ENCODE peak calls at places on chromosomes 7 and 10, in ten cellular contexts. One of them, this sample, is unnamed.

GRCh38 chr10:13920031-13920430 is 333.3 kb downstream of the PRPF18 start:
- DNase-seq in endodermal cell: no peak
- DNase-seq in H9: no peak
- DNase-seq in CD4-positive, CD25-positive, alpha-beta regulatory T cell: no peak
- DNase-seq in adrenal gland: no peak
- DNase-seq in thoracic aorta: no peak
- DNase-seq in heart right ventricle: no peak
- DNase-seq in fibroblast of lung: no peak
- DNase-seq in tibial nerve: no peak
- DNase-seq in Panc1: no peak
- DNase-seq in this sample: no peak

GRCh38 chr7:151081170-151082101 is 827 bp upstream of the FASTK start:
- DNase-seq in adrenal gland: no peak
- DNase-seq in endodermal cell: peak
- DNase-seq in Panc1: no peak
- DNase-seq in fibroblast of lung: no peak
- DNase-seq in CD4-positive, CD25-positive, alpha-beta regulatory T cell: no peak
- DNase-seq in H9: no peak
- DNase-seq in tibial nerve: no peak
- DNase-seq in heart right ventricle: no peak
- DNase-seq in thoracic aorta: no peak
- DNase-seq in this sample: no peak

GRCh38 chr7:105587899-105588690 is 6.8 kb upstream of the EFCAB10 start:
- DNase-seq in CD4-positive, CD25-positive, alpha-beta regulatory T cell: no peak
- DNase-seq in fibroblast of lung: no peak
- DNase-seq in tibial nerve: no peak
- DNase-seq in H9: no peak
- DNase-seq in Panc1: no peak
- DNase-seq in thoracic aorta: no peak
- DNase-seq in heart right ventricle: no peak
- DNase-seq in endodermal cell: peak
- DNase-seq in adrenal gland: no peak
- DNase-seq in this sample: no peak

GRCh38 chr7:129569811-129570215 is 41.7 kb upstream of the NRF1 start:
- DNase-seq in H9: no peak
- DNase-seq in tibial nerve: no peak
- DNase-seq in adrenal gland: peak
- DNase-seq in thoracic aorta: no peak
- DNase-seq in CD4-positive, CD25-positive, alpha-beta regulatory T cell: no peak
- DNase-seq in heart right ventricle: no peak
- DNase-seq in Panc1: peak
- DNase-seq in endodermal cell: no peak
- DNase-seq in fibroblast of lung: peak
- DNase-seq in this sample: no peak

GRCh38 chr10:71598673-71599072 is 120.9 kb downstream of the C10orf105 start:
- DNase-seq in tibial nerve: peak
- DNase-seq in heart right ventricle: peak
- DNase-seq in endodermal cell: no peak
- DNase-seq in fibroblast of lung: peak
- DNase-seq in CD4-positive, CD25-positive, alpha-beta regulatory T cell: no peak
- DNase-seq in H9: no peak
- DNase-seq in adrenal gland: peak
- DNase-seq in Panc1: no peak
- DNase-seq in thoracic aorta: no peak
- DNase-seq in this sample: peak

GRCh38 chr7:66265566-66265965 is 60.4 kb downstream of the TPST1 start:
- DNase-seq in tibial nerve: no peak
- DNase-seq in fibroblast of lung: peak
- DNase-seq in H9: no peak
- DNase-seq in adrenal gland: no peak
- DNase-seq in heart right ventricle: no peak
- DNase-seq in CD4-positive, CD25-positive, alpha-beta regulatory T cell: no peak
- DNase-seq in endodermal cell: no peak
- DNase-seq in Panc1: no peak
- DNase-seq in thoracic aorta: no peak
- DNase-seq in this sample: no peak

GRCh38 chr7:5776894-5777645 is 4.4 kb downstream of the RNF216 start:
- DNase-seq in Panc1: no peak
- DNase-seq in adrenal gland: no peak
- DNase-seq in endodermal cell: no peak
- DNase-seq in heart right ventricle: no peak
- DNase-seq in CD4-positive, CD25-positive, alpha-beta regulatory T cell: peak
- DNase-seq in thoracic aorta: no peak
- DNase-seq in fibroblast of lung: no peak
- DNase-seq in tibial nerve: no peak
- DNase-seq in H9: no peak
- DNase-seq in this sample: no peak

GRCh38 chr10:99548041-99548530 is 15.3 kb downstream of the NKX2-3 start:
- DNase-seq in fibroblast of lung: no peak
- DNase-seq in H9: peak
- DNase-seq in adrenal gland: no peak
- DNase-seq in endodermal cell: peak
- DNase-seq in CD4-positive, CD25-positive, alpha-beta regulatory T cell: no peak
- DNase-seq in thoracic aorta: no peak
- DNase-seq in tibial nerve: no peak
- DNase-seq in heart right ventricle: no peak
- DNase-seq in Panc1: no peak
- DNase-seq in this sample: no peak

GRCh38 chr10:4303045-4303444 is 518.0 kb upstream of the KLF6 start:
- DNase-seq in CD4-positive, CD25-positive, alpha-beta regulatory T cell: no peak
- DNase-seq in H9: no peak
- DNase-seq in heart right ventricle: no peak
- DNase-seq in endodermal cell: no peak
- DNase-seq in tibial nerve: no peak
- DNase-seq in fibroblast of lung: peak
- DNase-seq in adrenal gland: no peak
- DNase-seq in thoracic aorta: no peak
- DNase-seq in Panc1: no peak
- DNase-seq in this sample: no peak
- H3K27ac ChIP-seq in CD4-positive, CD25-positive, alpha-beta regulatory T cell: no peak
- H3K27ac ChIP-seq in H9: no peak
- H3K27ac ChIP-seq in heart right ventricle: no peak
- H3K27ac ChIP-seq in endodermal cell: no peak
- H3K27ac ChIP-seq in tibial nerve: no peak
- H3K27ac ChIP-seq in fibroblast of lung: no peak
- H3K27ac ChIP-seq in adrenal gland: no peak
- H3K27ac ChIP-seq in thoracic aorta: no peak
- H3K27ac ChIP-seq in Panc1: no peak
- H3K27ac ChIP-seq in this sample: no peak

GRCh38 chr10:63236113-63236935 is 103.2 kb downstream of the NRBF2 start:
- DNase-seq in heart right ventricle: no peak
- DNase-seq in fibroblast of lung: peak
- DNase-seq in adrenal gland: peak
- DNase-seq in Panc1: peak
- DNase-seq in endodermal cell: no peak
- DNase-seq in tibial nerve: no peak
- DNase-seq in thoracic aorta: no peak
- DNase-seq in CD4-positive, CD25-positive, alpha-beta regulatory T cell: no peak
- DNase-seq in H9: no peak
- DNase-seq in this sample: no peak

GRCh38 chr10:63246361-63246760 is 113.2 kb downstream of the NRBF2 start:
- DNase-seq in endodermal cell: no peak
- DNase-seq in fibroblast of lung: no peak
- DNase-seq in heart right ventricle: no peak
- DNase-seq in H9: no peak
- DNase-seq in adrenal gland: no peak
- DNase-seq in tibial nerve: no peak
- DNase-seq in CD4-positive, CD25-positive, alpha-beta regulatory T cell: no peak
- DNase-seq in Panc1: no peak
- DNase-seq in thoracic aorta: no peak
- DNase-seq in this sample: no peak

GRCh38 chr10:63241898-63242297 is 108.8 kb downstream of the NRBF2 start:
- DNase-seq in Panc1: no peak
- DNase-seq in adrenal gland: no peak
- DNase-seq in endodermal cell: no peak
- DNase-seq in thoracic aorta: no peak
- DNase-seq in heart right ventricle: no peak
- DNase-seq in fibroblast of lung: no peak
- DNase-seq in H9: no peak
- DNase-seq in CD4-positive, CD25-positive, alpha-beta regulatory T cell: no peak
- DNase-seq in tibial nerve: no peak
- DNase-seq in this sample: no peak

GRCh38 chr10:63237396-63237795 is 104.3 kb downstream of the NRBF2 start:
- DNase-seq in endodermal cell: no peak
- DNase-seq in heart right ventricle: no peak
- DNase-seq in thoracic aorta: no peak
- DNase-seq in tibial nerve: no peak
- DNase-seq in fibroblast of lung: no peak
- DNase-seq in H9: no peak
- DNase-seq in adrenal gland: no peak
- DNase-seq in Panc1: no peak
- DNase-seq in CD4-positive, CD25-positive, alpha-beta regulatory T cell: no peak
- DNase-seq in this sample: no peak

GRCh38 chr10:63240807-63241206 is 107.7 kb downstream of the NRBF2 start:
- DNase-seq in heart right ventricle: no peak
- DNase-seq in tibial nerve: no peak
- DNase-seq in H9: no peak
- DNase-seq in Panc1: no peak
- DNase-seq in fibroblast of lung: no peak
- DNase-seq in thoracic aorta: no peak
- DNase-seq in adrenal gland: no peak
- DNase-seq in CD4-positive, CD25-positive, alpha-beta regulatory T cell: no peak
- DNase-seq in endodermal cell: no peak
- DNase-seq in this sample: no peak
- H3K27ac ChIP-seq in heart right ventricle: peak
- H3K27ac ChIP-seq in tibial nerve: no peak
- H3K27ac ChIP-seq in H9: no peak
- H3K27ac ChIP-seq in Panc1: peak
- H3K27ac ChIP-seq in fibroblast of lung: no peak
- H3K27ac ChIP-seq in thoracic aorta: no peak
- H3K27ac ChIP-seq in adrenal gland: no peak
- H3K27ac ChIP-seq in CD4-positive, CD25-positive, alpha-beta regulatory T cell: peak
- H3K27ac ChIP-seq in endodermal cell: no peak
- H3K27ac ChIP-seq in this sample: peak

GRCh38 chr10:132539431-132539839 is 1.8 kb downstream of the INPP5A start:
- DNase-seq in Panc1: no peak
- DNase-seq in thoracic aorta: peak
- DNase-seq in tibial nerve: no peak
- DNase-seq in endodermal cell: no peak
- DNase-seq in H9: no peak
- DNase-seq in adrenal gland: peak
- DNase-seq in CD4-positive, CD25-positive, alpha-beta regulatory T cell: peak
- DNase-seq in heart right ventricle: peak
- DNase-seq in fibroblast of lung: no peak
- DNase-seq in this sample: no peak

GRCh38 chr10:132539894-132540293 is 2.3 kb downstream of the INPP5A start:
- DNase-seq in fibroblast of lung: peak
- DNase-seq in tibial nerve: no peak
- DNase-seq in heart right ventricle: no peak
- DNase-seq in endodermal cell: no peak
- DNase-seq in CD4-positive, CD25-positive, alpha-beta regulatory T cell: no peak
- DNase-seq in Panc1: no peak
- DNase-seq in H9: no peak
- DNase-seq in adrenal gland: no peak
- DNase-seq in thoracic aorta: no peak
- DNase-seq in this sample: no peak

GRCh38 chr10:132538031-132538789 is 623 bp downstream of the INPP5A start:
- DNase-seq in heart right ventricle: no peak
- DNase-seq in fibroblast of lung: no peak
- DNase-seq in H9: no peak
- DNase-seq in CD4-positive, CD25-positive, alpha-beta regulatory T cell: no peak
- DNase-seq in tibial nerve: no peak
- DNase-seq in endodermal cell: peak
- DNase-seq in thoracic aorta: peak
- DNase-seq in adrenal gland: peak
- DNase-seq in Panc1: no peak
- DNase-seq in this sample: no peak

GRCh38 chr10:132537713-132538020 is at the start of gene INPP5A:
- DNase-seq in H9: no peak
- DNase-seq in Panc1: no peak
- DNase-seq in heart right ventricle: no peak
- DNase-seq in thoracic aorta: no peak
- DNase-seq in endodermal cell: no peak
- DNase-seq in fibroblast of lung: no peak
- DNase-seq in adrenal gland: no peak
- DNase-seq in CD4-positive, CD25-positive, alpha-beta regulatory T cell: no peak
- DNase-seq in tibial nerve: no peak
- DNase-seq in this sample: no peak

DNA sequence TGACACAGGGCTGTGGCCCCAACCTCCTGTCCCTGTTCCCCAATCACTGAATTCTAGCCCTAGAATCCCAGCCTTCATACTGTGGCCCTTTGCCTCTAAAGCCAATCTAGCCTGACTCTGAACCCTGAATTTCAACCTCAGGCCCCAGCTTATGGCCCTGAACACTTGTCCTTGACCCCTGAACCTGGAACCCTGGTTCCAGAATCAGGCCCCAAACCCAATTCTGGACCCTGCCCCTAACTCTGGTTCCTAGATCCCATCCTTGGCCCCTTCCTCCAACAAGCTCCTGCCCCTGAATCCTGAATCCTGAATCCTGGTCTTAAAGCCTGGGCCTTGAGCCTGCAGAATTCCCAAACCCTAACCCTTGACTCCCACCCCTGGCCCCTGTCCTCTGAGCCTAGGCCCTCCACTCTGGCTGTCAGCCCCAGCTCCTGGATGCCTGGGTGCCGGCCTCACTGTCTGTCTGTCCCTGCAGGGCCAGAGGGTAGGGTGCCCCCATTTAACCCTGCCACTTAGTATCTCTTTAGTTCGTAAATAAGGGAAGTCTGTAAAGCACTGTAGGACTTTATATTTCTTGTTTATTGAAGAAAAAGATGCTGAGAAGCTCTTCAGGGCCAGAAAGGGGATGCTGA is 1.3 kb downstream of the INPP5A start:
- DNase-seq in adrenal gland: no peak
- DNase-seq in Panc1: no peak
- DNase-seq in heart right ventricle: no peak
- DNase-seq in tibial nerve: no peak
- DNase-seq in thoracic aorta: no peak
- DNase-seq in endodermal cell: no peak
- DNase-seq in CD4-positive, CD25-positive, alpha-beta regulatory T cell: no peak
- DNase-seq in fibroblast of lung: no peak
- DNase-seq in H9: no peak
- DNase-seq in this sample: no peak
- H3K27ac ChIP-seq in adrenal gland: peak
- H3K27ac ChIP-seq in Panc1: peak
- H3K27ac ChIP-seq in heart right ventricle: peak
- H3K27ac ChIP-seq in tibial nerve: peak
- H3K27ac ChIP-seq in thoracic aorta: peak
- H3K27ac ChIP-seq in endodermal cell: no peak
- H3K27ac ChIP-seq in CD4-positive, CD25-positive, alpha-beta regulatory T cell: peak
- H3K27ac ChIP-seq in fibroblast of lung: peak
- H3K27ac ChIP-seq in H9: no peak
- H3K27ac ChIP-seq in this sample: peak

DNA sequence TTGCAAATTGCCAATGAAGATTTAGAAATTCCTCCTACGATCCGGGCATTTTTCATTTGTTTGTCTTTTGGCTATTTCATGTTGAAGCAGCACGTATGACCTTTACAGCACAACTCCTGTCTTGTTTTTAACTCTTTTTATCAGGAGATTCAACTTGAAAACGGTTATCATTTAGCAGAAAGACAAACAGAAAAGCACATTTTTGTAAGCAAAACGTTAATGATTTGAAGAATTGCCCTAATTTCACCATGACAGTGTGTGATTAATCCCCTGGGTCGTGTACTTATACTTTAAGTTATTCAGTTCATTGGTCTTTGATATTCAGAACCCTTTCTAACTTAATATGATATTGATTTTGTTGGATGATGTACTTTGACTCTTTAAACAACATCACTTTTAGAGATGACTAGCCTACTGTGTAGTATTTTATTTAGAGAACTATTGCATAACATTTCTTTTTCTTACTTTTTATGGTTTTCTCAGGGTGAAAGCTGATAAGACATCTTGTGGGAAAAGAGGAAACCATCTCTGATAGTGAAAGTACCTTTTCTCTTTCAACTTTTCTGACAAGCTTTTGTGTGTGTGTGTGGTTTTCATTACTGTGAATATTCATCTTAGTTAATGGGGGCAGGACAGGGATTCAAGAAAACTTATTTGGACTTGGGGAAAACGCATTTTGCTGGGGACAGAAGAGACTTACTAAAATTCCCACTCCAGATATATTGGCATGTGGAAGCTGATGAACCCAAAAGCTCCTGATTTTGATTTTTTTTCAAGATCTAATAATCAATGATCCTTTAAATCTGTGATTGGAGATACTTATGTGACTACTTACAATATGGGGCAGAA is 8.1 kb downstream of the HHEX start:
- DNase-seq in endodermal cell: no peak
- DNase-seq in thoracic aorta: no peak
- DNase-seq in fibroblast of lung: no peak
- DNase-seq in tibial nerve: no peak
- DNase-seq in Panc1: no peak
- DNase-seq in heart right ventricle: no peak
- DNase-seq in H9: no peak
- DNase-seq in adrenal gland: no peak
- DNase-seq in CD4-positive, CD25-positive, alpha-beta regulatory T cell: no peak
- DNase-seq in this sample: no peak
- H3K27ac ChIP-seq in endodermal cell: no peak
- H3K27ac ChIP-seq in thoracic aorta: no peak
- H3K27ac ChIP-seq in fibroblast of lung: no peak
- H3K27ac ChIP-seq in tibial nerve: no peak
- H3K27ac ChIP-seq in Panc1: peak
- H3K27ac ChIP-seq in heart right ventricle: no peak
- H3K27ac ChIP-seq in H9: no peak
- H3K27ac ChIP-seq in adrenal gland: peak
- H3K27ac ChIP-seq in CD4-positive, CD25-positive, alpha-beta regulatory T cell: no peak
- H3K27ac ChIP-seq in this sample: no peak